ENCODE peak calls at places on chromosomes 4 and X, in four cellular contexts. I is effector memory CD4-positive, alpha-beta T cell; X is body of pancreas; M is CD8-positive, alpha-beta memory T cell. P is an unnamed sample.

GRCh38 chrX:77014655-77015377 is 432.4 kb upstream of the FGF16 start:
- DNase-seq in I (no peak), X (no peak), M (no peak), P (no peak)

GRCh38 chrX:113833096-113833495 is 750.8 kb upstream of the HTR2C start:
- DNase-seq in I (no peak), X (no peak), M (no peak), P (no peak)

GRCh38 chr4:79049840-79050520 is 110.7 kb upstream of the PAQR3 start:
- DNase-seq in I (no peak), X (no peak), M (no peak), P (no peak)

GRCh38 chr4:69910016-69910782 is 20.7 kb upstream of the CSN1S1 start:
- DNase-seq in I (no peak), X (no peak), M (no peak), P (no peak)

GRCh38 chrX:110136136-110136535 is 133.2 kb downstream of the TMEM164 start:
- DNase-seq in I (no peak), X (no peak), M (no peak), P (no peak)

GRCh38 chr4:101528526-101528925 is 181.2 kb upstream of the PPP3CA start:
- DNase-seq in I (no peak), X (no peak), M (no peak), P (no peak)

GRCh38 chr4:152328595-152328994 is 207.3 kb downstream of the FBXW7 start:
- DNase-seq in I (no peak), X (no peak), M (no peak), P (no peak)

GRCh38 chr4:30402276-30402675 is 317.9 kb upstream of the PCDH7 start:
- DNase-seq in I (no peak), X (no peak), M (no peak), P (no peak)

GRCh38 chr4:124152130-124152529 is 560.4 kb downstream of the ANKRD50 start:
- DNase-seq in I (no peak), X (no peak), M (no peak), P (no peak)

GRCh38 chr4:42398448-42399355 is 1.4 kb downstream of the SHISA3 start:
- DNase-seq in I (no peak), X (no peak), M (no peak), P (no peak)
- H3K4me3 ChIP-seq in I (peak overlapping the region; percentile 48), X (no peak overlapping the region), M (no peak overlapping the region), P (no peak overlapping the region)

GRCh38 chr4:143352720-143353119 is 16.0 kb downstream of the GAB1 start:
- DNase-seq in I (no peak), X (no peak), M (no peak), P (no peak)

GRCh38 chr4:143356493-143356892 is 19.8 kb downstream of the GAB1 start:
- DNase-seq in I (no peak), X (no peak), M (no peak), P (no peak)

GRCh38 chr4:143353797-143354196 is 17.1 kb downstream of the GAB1 start:
- DNase-seq in I (no peak), X (no peak), M (no peak), P (no peak)

GRCh38 chr4:143355540-143356217 is 19.0 kb downstream of the GAB1 start:
- DNase-seq in I (no peak), X (no peak), M (no peak), P (no peak)

GRCh38 chr4:143354990-143355389 is 18.3 kb downstream of the GAB1 start:
- DNase-seq in I (no peak), X (no peak), M (no peak), P (no peak)
- H3K4me1 ChIP-seq in I (no peaks in the 10 kb centered on the region), X (peaks cover 68% of the 10 kb centered on the region), M (peaks cover 10% of the 10 kb centered on the region), P (no peaks in the 10 kb centered on the region)

DNA sequence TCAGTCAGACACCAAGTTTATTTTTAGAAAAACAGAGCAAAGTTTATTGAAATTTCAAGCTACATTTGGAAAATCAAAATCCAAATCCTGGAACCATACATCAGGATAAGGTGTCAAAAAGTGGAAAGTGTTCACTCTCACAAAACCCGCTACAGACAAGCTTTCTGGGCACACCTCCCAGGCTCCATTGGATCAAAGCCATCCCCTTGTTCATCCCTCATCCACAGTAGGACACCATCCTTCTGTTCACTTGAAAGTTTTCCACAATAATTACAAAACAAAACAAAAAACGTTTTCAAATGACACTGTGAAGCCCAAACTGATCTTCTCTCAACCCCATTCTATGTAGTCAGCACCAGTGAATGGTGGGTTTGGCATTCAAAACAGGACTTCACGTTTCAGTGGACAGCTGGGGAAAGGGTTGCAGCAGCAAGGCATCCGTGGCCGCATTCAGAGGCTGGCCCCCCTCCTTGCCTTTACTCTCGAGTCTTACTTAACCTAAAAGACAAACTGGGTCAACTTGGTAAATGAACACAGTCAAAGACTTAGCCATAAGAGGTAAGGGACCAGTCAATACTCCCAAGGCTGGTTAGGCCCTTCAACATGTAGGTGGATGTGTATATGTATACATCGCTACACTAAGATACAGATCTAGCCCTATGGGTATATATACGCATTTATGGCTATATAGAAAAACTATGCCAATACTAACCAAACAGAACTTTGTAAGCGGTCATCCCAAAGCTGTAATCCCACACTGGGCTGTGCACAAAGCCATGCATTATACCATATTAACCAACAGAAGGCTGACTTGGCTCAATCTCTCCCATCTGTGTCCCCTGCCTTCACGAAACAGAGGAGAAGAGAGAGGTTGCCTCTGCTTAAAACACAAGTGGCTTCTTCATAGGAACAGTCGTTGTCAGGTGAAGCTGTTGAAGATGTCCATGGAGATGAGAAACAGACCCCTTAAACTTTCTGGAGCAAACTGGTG is 62.1 kb downstream of the TSC22D3 start:
- DNase-seq in I (no peak), X (no peak), M (peak; percentile 62), P (peak; percentile 62)
- H3K4me3 ChIP-seq in I (peak overlapping the region; percentile 90), X (no peak overlapping the region), M (peak overlapping the region; percentile 85), P (peak overlapping the region; percentile 97)

GRCh38 chr4:2934813-2935761 is 28.1 kb downstream of the NOP14 start:
- DNase-seq in I (peak; percentile 95), X (peak; percentile 98), M (peak; percentile 94), P (peak; percentile 93)

GRCh38 chr4:2932561-2932950 is 30.6 kb downstream of the NOP14 start:
- DNase-seq in I (no peak), X (peak; percentile 13), M (no peak), P (no peak)

GRCh38 chr4:2934077-2934812 is 29.0 kb downstream of the NOP14 start:
- DNase-seq in I (peak; percentile 49), X (peak; percentile 49), M (peak; percentile 49), P (no peak)

GRCh38 chr4:2932951-2933565 is 30.1 kb downstream of the NOP14 start:
- DNase-seq in I (no peak), X (peak; percentile 50), M (no peak), P (no peak)

DNA sequence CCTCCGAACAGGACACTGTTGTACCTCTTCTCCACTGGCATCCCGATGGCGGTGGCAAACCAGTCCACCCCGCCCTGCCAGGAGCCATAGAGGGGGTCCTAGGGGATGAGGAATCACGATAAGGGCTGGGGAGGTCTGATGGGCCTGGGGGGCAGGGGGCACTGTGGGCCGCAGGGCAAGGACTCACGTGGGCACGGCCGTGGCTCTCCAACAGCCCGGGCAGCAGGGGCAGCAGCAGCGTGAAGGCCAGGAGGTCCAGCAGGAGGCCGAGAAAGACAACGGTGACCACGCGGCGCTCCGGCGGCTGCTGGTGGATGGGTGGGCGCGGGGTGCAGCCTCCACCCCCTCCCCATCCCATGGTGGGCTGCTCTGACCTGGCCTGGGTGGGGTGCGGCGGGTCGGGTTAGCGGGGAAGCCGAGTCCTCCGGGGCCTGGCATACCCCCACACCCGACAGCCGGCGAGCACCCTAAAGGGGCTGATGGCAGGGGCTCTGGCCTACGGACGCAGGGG is 29.6 kb downstream of the NOP14 start:
- DNase-seq in I (no peak), X (peak; percentile 35), M (no peak), P (no peak)
- H3K4me1 ChIP-seq in I (peaks cover 59% of the 10 kb centered on the region), X (peaks cover 61% of the 10 kb centered on the region), M (peaks cover 55% of the 10 kb centered on the region), P (peaks cover 38% of the 10 kb centered on the region)

DNA sequence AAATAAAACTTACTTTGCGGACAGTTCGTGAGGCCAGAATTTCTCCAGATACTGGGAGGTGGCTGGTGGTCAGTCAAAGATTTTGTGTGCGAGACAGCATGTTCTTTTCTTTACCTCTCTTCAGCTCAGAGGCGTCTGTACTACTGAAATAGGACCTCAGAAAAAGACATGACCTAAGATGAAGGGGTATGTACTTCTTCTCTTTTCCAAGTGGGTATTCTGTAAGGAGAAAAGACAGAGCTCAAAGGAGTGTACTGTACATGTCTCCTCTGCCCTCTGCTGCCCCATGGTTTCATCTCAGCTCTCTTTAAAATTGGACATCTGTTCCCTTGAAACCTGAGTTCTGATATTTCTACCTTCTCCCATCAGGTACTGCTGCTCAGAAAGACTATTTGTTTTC is 38.1 kb downstream of the SEPTIN11 start:
- DNase-seq in I (no peak), X (no peak), M (no peak), P (no peak)
- H3K4me3 ChIP-seq in I (no peak overlapping the region), X (no peak overlapping the region), M (no peak overlapping the region), P (no peak overlapping the region)

GRCh38 chr4:103443324-103443723 is 245.2 kb upstream of the CENPE start:
- DNase-seq in I (no peak), X (no peak), M (no peak), P (no peak)
- H3K4me1 ChIP-seq in I (no peaks in the 10 kb centered on the region), X (no peaks in the 10 kb centered on the region), M (no peaks in the 10 kb centered on the region), P (no peaks in the 10 kb centered on the region)

GRCh38 chr4:55398966-55399365 is 3.2 kb downstream of the TMEM165 start:
- DNase-seq in I (no peak), X (no peak), M (no peak), P (no peak)
- H3K4me3 ChIP-seq in I (no peak overlapping the region), X (no peak overlapping the region), M (peak overlapping the region; percentile 26), P (no peak overlapping the region)

GRCh38 chr4:55896622-55897021 is 43.2 kb downstream of the EXOC1 start:
- DNase-seq in I (no peak), X (no peak), M (no peak), P (no peak)
- H3K4me1 ChIP-seq in I (no peaks in the 10 kb centered on the region), X (no peaks in the 10 kb centered on the region), M (no peaks in the 10 kb centered on the region), P (no peaks in the 10 kb centered on the region)

GRCh38 chr4:153465145-153465544 is 1.0 kb upstream of the TMEM131L start:
- DNase-seq in I (no peak), X (no peak), M (no peak), P (no peak)
- H3K4me3 ChIP-seq in I (peak overlapping the region; percentile 65), X (no peak overlapping the region), M (peak overlapping the region; percentile 75), P (peak overlapping the region; percentile 75)

P was measured in naive thymus-derived CD4-positive, alpha-beta T cell.